ENCODE peak calls at places on chromosomes 6 and 20, in ten cellular contexts. One of them, this sample, is unnamed.

GRCh38 chr6:20319520-20320357 is 81.9 kb upstream of the E2F3 start:
- DNase-seq in sigmoid colon: no peak
- DNase-seq in HL-60: peak; percentile 92
- DNase-seq in GM23338: no peak
- DNase-seq in transverse colon: peak; percentile 63
- DNase-seq in HepG2: no peak
- DNase-seq in endothelial cell of umbilical vein: no peak
- DNase-seq in prostate gland: no peak
- DNase-seq in breast epithelium: no peak
- DNase-seq in stomach: peak; percentile 40
- DNase-seq in this sample: peak; percentile 73

GRCh38 chr6:167569879-167570278 is 245.0 kb downstream of the TTLL2 start:
- DNase-seq in sigmoid colon: peak; percentile 52
- DNase-seq in HL-60: no peak
- DNase-seq in GM23338: no peak
- DNase-seq in transverse colon: no peak
- DNase-seq in HepG2: no peak
- DNase-seq in endothelial cell of umbilical vein: no peak
- DNase-seq in prostate gland: no peak
- DNase-seq in breast epithelium: no peak
- DNase-seq in stomach: no peak
- DNase-seq in this sample: no peak

GRCh38 chr6:36677059-36677749 is 1.3 kb upstream of the CDKN1A start:
- DNase-seq in sigmoid colon: no peak
- DNase-seq in HL-60: no peak
- DNase-seq in GM23338: no peak
- DNase-seq in transverse colon: no peak
- DNase-seq in HepG2: peak; percentile 31
- DNase-seq in endothelial cell of umbilical vein: peak; percentile 37
- DNase-seq in prostate gland: peak; percentile 69
- DNase-seq in breast epithelium: no peak
- DNase-seq in stomach: no peak
- DNase-seq in this sample: no peak

GRCh38 chr6:56663344-56663743 is 20.7 kb upstream of the DST start:
- DNase-seq in sigmoid colon: no peak
- DNase-seq in HL-60: no peak
- DNase-seq in GM23338: no peak
- DNase-seq in transverse colon: peak; percentile 40
- DNase-seq in HepG2: no peak
- DNase-seq in endothelial cell of umbilical vein: no peak
- DNase-seq in prostate gland: no peak
- DNase-seq in breast epithelium: no peak
- DNase-seq in stomach: no peak
- DNase-seq in this sample: no peak

GRCh38 chr6:11007715-11008608 is 36.1 kb downstream of the ELOVL2 start:
- DNase-seq in sigmoid colon: no peak
- DNase-seq in HL-60: no peak
- DNase-seq in GM23338: peak; percentile 41
- DNase-seq in transverse colon: no peak
- DNase-seq in HepG2: peak; percentile 71
- DNase-seq in endothelial cell of umbilical vein: peak; percentile 2
- DNase-seq in prostate gland: no peak
- DNase-seq in breast epithelium: no peak
- DNase-seq in stomach: no peak
- DNase-seq in this sample: no peak

GRCh38 chr20:56987992-56988391 is 278.4 kb downstream of the BMP7 start:
- DNase-seq in sigmoid colon: no peak
- DNase-seq in HL-60: no peak
- DNase-seq in GM23338: no peak
- DNase-seq in transverse colon: no peak
- DNase-seq in HepG2: no peak
- DNase-seq in endothelial cell of umbilical vein: no peak
- DNase-seq in prostate gland: no peak
- DNase-seq in breast epithelium: no peak
- DNase-seq in stomach: no peak
- DNase-seq in this sample: no peak

GRCh38 chr6:113805167-113805835 is 51.8 kb upstream of the MARCKS start:
- DNase-seq in sigmoid colon: no peak
- DNase-seq in HL-60: no peak
- DNase-seq in GM23338: no peak
- DNase-seq in transverse colon: no peak
- DNase-seq in HepG2: no peak
- DNase-seq in endothelial cell of umbilical vein: no peak
- DNase-seq in prostate gland: no peak
- DNase-seq in breast epithelium: no peak
- DNase-seq in stomach: no peak
- DNase-seq in this sample: no peak

GRCh38 chr6:3719462-3720308 is 31.8 kb downstream of the PXDC1 start:
- DNase-seq in sigmoid colon: no peak
- DNase-seq in HL-60: no peak
- DNase-seq in GM23338: no peak
- DNase-seq in transverse colon: no peak
- DNase-seq in HepG2: no peak
- DNase-seq in endothelial cell of umbilical vein: no peak
- DNase-seq in prostate gland: no peak
- DNase-seq in breast epithelium: no peak
- DNase-seq in stomach: no peak
- DNase-seq in this sample: no peak

GRCh38 chr6:157688960-157689599 is 134.0 kb upstream of the SNX9 start:
- DNase-seq in sigmoid colon: peak; percentile 42
- DNase-seq in HL-60: no peak
- DNase-seq in GM23338: peak; percentile 63
- DNase-seq in transverse colon: peak; percentile 70
- DNase-seq in HepG2: no peak
- DNase-seq in endothelial cell of umbilical vein: peak; percentile 30
- DNase-seq in prostate gland: no peak
- DNase-seq in breast epithelium: no peak
- DNase-seq in stomach: peak; percentile 65
- DNase-seq in this sample: no peak

GRCh38 chr6:94862116-94862515 is 715.2 kb upstream of the MANEA start:
- DNase-seq in sigmoid colon: no peak
- DNase-seq in HL-60: no peak
- DNase-seq in GM23338: no peak
- DNase-seq in transverse colon: no peak
- DNase-seq in HepG2: no peak
- DNase-seq in endothelial cell of umbilical vein: no peak
- DNase-seq in prostate gland: no peak
- DNase-seq in breast epithelium: no peak
- DNase-seq in stomach: no peak
- DNase-seq in this sample: no peak

GRCh38 chr6:109092074-109092473 is 2.6 kb downstream of the SESN1 start:
- DNase-seq in sigmoid colon: no peak
- DNase-seq in HL-60: no peak
- DNase-seq in GM23338: no peak
- DNase-seq in transverse colon: no peak
- DNase-seq in HepG2: no peak
- DNase-seq in endothelial cell of umbilical vein: no peak
- DNase-seq in prostate gland: no peak
- DNase-seq in breast epithelium: no peak
- DNase-seq in stomach: no peak
- DNase-seq in this sample: no peak
- H3K4me3 ChIP-seq in sigmoid colon: peak overlapping the region; percentile 71
- H3K4me3 ChIP-seq in HL-60: no peak overlapping the region
- H3K4me3 ChIP-seq in GM23338: peak overlapping the region; percentile 92
- H3K4me3 ChIP-seq in transverse colon: peak overlapping the region; percentile 62
- H3K4me3 ChIP-seq in HepG2: peak overlapping the region; percentile 89
- H3K4me3 ChIP-seq in endothelial cell of umbilical vein: peak overlapping the region; percentile 100
- H3K4me3 ChIP-seq in prostate gland: no peak overlapping the region
- H3K4me3 ChIP-seq in breast epithelium: peak overlapping the region; percentile 66
- H3K4me3 ChIP-seq in stomach: peak overlapping the region; percentile 60
- H3K4me3 ChIP-seq in this sample: peak overlapping the region; percentile 61

DNA sequence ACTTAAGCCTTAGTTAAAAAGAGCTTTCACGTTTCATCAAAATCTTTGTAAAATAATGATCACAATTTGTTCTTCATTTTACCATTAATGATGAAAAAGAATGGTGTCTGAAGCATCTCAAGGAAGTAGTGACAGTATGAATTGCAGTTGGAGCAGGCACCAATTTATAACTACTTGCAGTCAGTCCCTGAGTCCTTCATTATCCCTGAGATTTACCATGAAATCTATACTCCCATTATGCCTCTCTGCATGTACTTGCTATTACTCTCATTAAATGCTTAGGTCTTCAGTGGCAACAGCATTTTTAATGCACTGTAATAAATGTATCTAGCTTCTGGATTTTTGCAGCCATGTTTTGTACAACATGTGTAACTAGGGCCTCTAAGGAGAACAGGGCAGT is 708.9 kb downstream of the EYS start:
- DNase-seq in sigmoid colon: no peak
- DNase-seq in HL-60: no peak
- DNase-seq in GM23338: no peak
- DNase-seq in transverse colon: no peak
- DNase-seq in HepG2: no peak
- DNase-seq in endothelial cell of umbilical vein: no peak
- DNase-seq in prostate gland: no peak
- DNase-seq in breast epithelium: no peak
- DNase-seq in stomach: no peak
- DNase-seq in this sample: no peak
- TF ChIP-seq POLR2AphosphoS5 in sigmoid colon: no peak
- TF ChIP-seq POLR2AphosphoS5 in HL-60: no peak
- TF ChIP-seq POLR2AphosphoS5 in GM23338: no peak
- TF ChIP-seq POLR2AphosphoS5 in transverse colon: no peak
- TF ChIP-seq POLR2AphosphoS5 in HepG2: no peak
- TF ChIP-seq POLR2AphosphoS5 in endothelial cell of umbilical vein: no peak
- TF ChIP-seq POLR2AphosphoS5 in prostate gland: no peak
- TF ChIP-seq POLR2AphosphoS5 in breast epithelium: no peak
- TF ChIP-seq POLR2AphosphoS5 in stomach: no peak
- TF ChIP-seq POLR2AphosphoS5 in this sample: no peak

DNA sequence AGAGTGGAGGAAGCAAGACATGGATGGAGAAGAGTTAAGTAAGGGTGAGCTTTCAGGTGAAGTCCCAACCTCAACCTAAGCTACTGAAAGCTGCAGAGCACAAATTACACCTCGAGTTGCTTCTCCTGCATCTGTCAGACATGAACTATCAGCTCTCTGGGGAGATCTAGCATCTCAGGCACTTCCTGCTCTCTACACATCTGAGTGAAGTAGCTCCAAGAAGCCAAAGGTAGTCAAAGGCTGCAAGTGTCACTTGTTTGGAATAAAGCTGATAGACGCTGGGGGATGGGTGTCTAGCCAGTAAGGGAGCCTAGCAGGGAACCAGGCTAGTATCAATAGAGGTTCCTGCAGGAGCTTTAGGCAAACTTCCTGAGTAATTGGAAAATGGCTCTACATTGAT is 228.0 kb downstream of the PLCB1 start:
- DNase-seq in sigmoid colon: no peak
- DNase-seq in HL-60: no peak
- DNase-seq in GM23338: peak; percentile 36
- DNase-seq in transverse colon: no peak
- DNase-seq in HepG2: no peak
- DNase-seq in endothelial cell of umbilical vein: no peak
- DNase-seq in prostate gland: no peak
- DNase-seq in breast epithelium: no peak
- DNase-seq in stomach: no peak
- DNase-seq in this sample: no peak
- H3K4me3 ChIP-seq in sigmoid colon: no peak overlapping the region
- H3K4me3 ChIP-seq in HL-60: no peak overlapping the region
- H3K4me3 ChIP-seq in GM23338: peak overlapping the region; percentile 6
- H3K4me3 ChIP-seq in transverse colon: no peak overlapping the region
- H3K4me3 ChIP-seq in HepG2: no peak overlapping the region
- H3K4me3 ChIP-seq in endothelial cell of umbilical vein: no peak overlapping the region
- H3K4me3 ChIP-seq in prostate gland: no peak overlapping the region
- H3K4me3 ChIP-seq in breast epithelium: no peak overlapping the region
- H3K4me3 ChIP-seq in stomach: no peak overlapping the region
- H3K4me3 ChIP-seq in this sample: no peak overlapping the region

GRCh38 chr20:63702751-63703470 is 4.9 kb downstream of the ARFRP1 start:
- DNase-seq in sigmoid colon: peak; percentile 57
- DNase-seq in HL-60: no peak
- DNase-seq in GM23338: no peak
- DNase-seq in transverse colon: no peak
- DNase-seq in HepG2: no peak
- DNase-seq in endothelial cell of umbilical vein: no peak
- DNase-seq in prostate gland: no peak
- DNase-seq in breast epithelium: no peak
- DNase-seq in stomach: no peak
- DNase-seq in this sample: no peak

GRCh38 chr20:63700199-63701050 is 4.0 kb downstream of the TNFRSF6B start:
- DNase-seq in sigmoid colon: peak; percentile 66
- DNase-seq in HL-60: no peak
- DNase-seq in GM23338: no peak
- DNase-seq in transverse colon: no peak
- DNase-seq in HepG2: no peak
- DNase-seq in endothelial cell of umbilical vein: no peak
- DNase-seq in prostate gland: no peak
- DNase-seq in breast epithelium: no peak
- DNase-seq in stomach: no peak
- DNase-seq in this sample: peak; percentile 84

GRCh38 chr20:63702036-63702665 is 5.6 kb downstream of the ARFRP1 start:
- DNase-seq in sigmoid colon: no peak
- DNase-seq in HL-60: no peak
- DNase-seq in GM23338: no peak
- DNase-seq in transverse colon: no peak
- DNase-seq in HepG2: no peak
- DNase-seq in endothelial cell of umbilical vein: no peak
- DNase-seq in prostate gland: no peak
- DNase-seq in breast epithelium: no peak
- DNase-seq in stomach: no peak
- DNase-seq in this sample: no peak

GRCh38 chr20:63701051-63701328 is 4.5 kb downstream of the TNFRSF6B start:
- DNase-seq in sigmoid colon: no peak
- DNase-seq in HL-60: no peak
- DNase-seq in GM23338: no peak
- DNase-seq in transverse colon: no peak
- DNase-seq in HepG2: no peak
- DNase-seq in endothelial cell of umbilical vein: no peak
- DNase-seq in prostate gland: no peak
- DNase-seq in breast epithelium: no peak
- DNase-seq in stomach: no peak
- DNase-seq in this sample: no peak

DNA sequence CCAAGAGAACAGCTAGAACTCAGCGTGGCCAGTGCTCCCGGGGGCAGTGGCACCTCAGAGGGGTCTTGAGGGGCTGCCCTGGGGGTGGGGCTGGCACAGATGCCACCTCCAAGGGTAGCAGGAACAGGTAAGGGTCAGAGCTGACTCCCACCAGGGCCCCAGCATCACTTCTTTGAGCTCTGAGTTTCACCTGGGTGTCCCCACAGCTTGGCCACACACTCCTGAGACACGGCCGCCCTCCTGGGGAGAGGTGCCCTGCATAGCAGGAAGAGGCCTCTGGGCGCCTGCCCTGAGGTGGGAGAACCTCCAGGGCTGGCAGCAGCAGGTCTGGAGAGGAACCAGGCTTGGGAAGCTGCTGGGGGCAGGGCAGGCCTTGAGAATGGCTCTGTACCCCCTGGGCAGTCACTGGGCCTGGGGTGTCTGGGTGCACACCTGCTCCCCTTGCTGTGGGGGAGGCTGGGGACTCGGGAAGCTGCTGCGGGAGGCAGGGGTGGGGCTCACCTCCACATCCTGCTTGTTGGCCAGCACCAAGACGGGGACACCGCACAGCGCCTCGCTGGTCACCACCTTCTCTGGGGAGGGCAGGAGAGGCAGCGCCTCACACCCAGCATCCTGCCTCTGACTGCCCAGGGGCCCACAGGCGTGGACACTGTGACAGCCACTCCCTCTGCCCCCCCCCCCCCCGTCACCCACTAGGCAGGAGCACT is 5.0 kb downstream of the TNFRSF6B start:
- DNase-seq in sigmoid colon: peak; percentile 64
- DNase-seq in HL-60: no peak
- DNase-seq in GM23338: no peak
- DNase-seq in transverse colon: no peak
- DNase-seq in HepG2: no peak
- DNase-seq in endothelial cell of umbilical vein: no peak
- DNase-seq in prostate gland: no peak
- DNase-seq in breast epithelium: no peak
- DNase-seq in stomach: no peak
- DNase-seq in this sample: no peak
- TF ChIP-seq POLR2AphosphoS5 in sigmoid colon: no peak
- TF ChIP-seq POLR2AphosphoS5 in HL-60: peak; percentile 44
- TF ChIP-seq POLR2AphosphoS5 in GM23338: no peak
- TF ChIP-seq POLR2AphosphoS5 in transverse colon: no peak
- TF ChIP-seq POLR2AphosphoS5 in HepG2: no peak
- TF ChIP-seq POLR2AphosphoS5 in endothelial cell of umbilical vein: no peak
- TF ChIP-seq POLR2AphosphoS5 in prostate gland: no peak
- TF ChIP-seq POLR2AphosphoS5 in breast epithelium: no peak
- TF ChIP-seq POLR2AphosphoS5 in stomach: no peak
- TF ChIP-seq POLR2AphosphoS5 in this sample: no peak

This sample was measured in upper lobe of left lung.